ENCODE peak calls at places on chromosomes 11 and 22, in six cellular contexts. One of them, this sample, is unnamed.

GRCh38 chr22:27472975-27473374 is 328.6 kb downstream of the MN1 start:
- DNase-seq in tibial artery: no peak
- DNase-seq in Peyer's patch: no peak
- DNase-seq in cardiac muscle cell: no peak
- DNase-seq in Karpas-422: no peak
- DNase-seq in heart right ventricle: no peak
- DNase-seq in this sample: no peak

GRCh38 chr11:108431997-108432396 is 35.3 kb downstream of the C11orf65 start:
- DNase-seq in Peyer's patch: no peak
- DNase-seq in tibial artery: no peak
- DNase-seq in heart right ventricle: no peak
- DNase-seq in cardiac muscle cell: no peak
- DNase-seq in Karpas-422: no peak
- DNase-seq in this sample: no peak

GRCh38 chr11:94858012-94858705 is 90.0 kb downstream of the AMOTL1 start:
- DNase-seq in cardiac muscle cell: no peak
- DNase-seq in heart right ventricle: no peak
- DNase-seq in Karpas-422: no peak
- DNase-seq in Peyer's patch: no peak
- DNase-seq in tibial artery: no peak
- DNase-seq in this sample: no peak

GRCh38 chr11:99952816-99953215 is 734.3 kb upstream of the ARHGAP42 start:
- DNase-seq in tibial artery: no peak
- DNase-seq in cardiac muscle cell: peak; percentile 32
- DNase-seq in Peyer's patch: no peak
- DNase-seq in heart right ventricle: no peak
- DNase-seq in Karpas-422: no peak
- DNase-seq in this sample: no peak

GRCh38 chr11:38460901-38461300 is 1862.9 kb upstream of the RAG2 start:
- DNase-seq in cardiac muscle cell: peak; percentile 82
- DNase-seq in heart right ventricle: no peak
- DNase-seq in Peyer's patch: no peak
- DNase-seq in tibial artery: peak; percentile 67
- DNase-seq in Karpas-422: peak; percentile 77
- DNase-seq in this sample: no peak

GRCh38 chr11:82733444-82734119 is at the start of gene FAM181B:
- DNase-seq in tibial artery: peak; percentile 75
- DNase-seq in cardiac muscle cell: peak; percentile 52
- DNase-seq in Peyer's patch: no peak
- DNase-seq in Karpas-422: no peak
- DNase-seq in heart right ventricle: peak; percentile 55
- DNase-seq in this sample: peak; percentile 33

GRCh38 chr22:32926600-32926999 is 125.1 kb downstream of the TIMP3 start:
- DNase-seq in tibial artery: no peak
- DNase-seq in cardiac muscle cell: peak; percentile 58
- DNase-seq in heart right ventricle: no peak
- DNase-seq in Peyer's patch: no peak
- DNase-seq in Karpas-422: peak; percentile 71
- DNase-seq in this sample: peak; percentile 72

GRCh38 chr11:57294225-57295131 is 30.3 kb downstream of the TNKS1BP1 start:
- DNase-seq in tibial artery: no peak
- DNase-seq in Peyer's patch: no peak
- DNase-seq in cardiac muscle cell: peak; percentile 64
- DNase-seq in heart right ventricle: no peak
- DNase-seq in Karpas-422: no peak
- DNase-seq in this sample: peak; percentile 67

GRCh38 chr22:26172389-26172990 is 3.2 kb downstream of the SEZ6L start:
- DNase-seq in cardiac muscle cell: peak; percentile 14
- DNase-seq in tibial artery: no peak
- DNase-seq in heart right ventricle: no peak
- DNase-seq in Peyer's patch: no peak
- DNase-seq in Karpas-422: peak; percentile 84
- DNase-seq in this sample: peak; percentile 58

GRCh38 chr11:3929232-3929631 is 73.8 kb downstream of the STIM1 start:
- DNase-seq in cardiac muscle cell: no peak
- DNase-seq in heart right ventricle: no peak
- DNase-seq in Karpas-422: no peak
- DNase-seq in Peyer's patch: no peak
- DNase-seq in tibial artery: no peak
- DNase-seq in this sample: no peak

GRCh38 chr11:35655856-35656255 is 6.7 kb upstream of the TRIM44 start:
- DNase-seq in Peyer's patch: no peak
- DNase-seq in cardiac muscle cell: no peak
- DNase-seq in heart right ventricle: no peak
- DNase-seq in tibial artery: no peak
- DNase-seq in Karpas-422: no peak
- DNase-seq in this sample: no peak

GRCh38 chr11:12746593-12747097 is 72.4 kb downstream of the TEAD1 start:
- DNase-seq in Karpas-422: peak; percentile 54
- DNase-seq in heart right ventricle: peak; percentile 77
- DNase-seq in cardiac muscle cell: peak; percentile 93
- DNase-seq in tibial artery: no peak
- DNase-seq in Peyer's patch: no peak
- DNase-seq in this sample: no peak

GRCh38 chr11:106990322-106990721 is 28.0 kb downstream of the GUCY1A2 start:
- DNase-seq in Peyer's patch: no peak
- DNase-seq in Karpas-422: no peak
- DNase-seq in cardiac muscle cell: no peak
- DNase-seq in heart right ventricle: peak; percentile 45
- DNase-seq in tibial artery: no peak
- DNase-seq in this sample: no peak

GRCh38 chr11:57977709-57978108 is 46.0 kb upstream of the OR9Q1 start:
- DNase-seq in Peyer's patch: no peak
- DNase-seq in heart right ventricle: no peak
- DNase-seq in cardiac muscle cell: no peak
- DNase-seq in tibial artery: no peak
- DNase-seq in Karpas-422: no peak
- DNase-seq in this sample: no peak

GRCh38 chr11:100948936-100949335 is 180.7 kb downstream of the PGR start:
- DNase-seq in Karpas-422: no peak
- DNase-seq in cardiac muscle cell: peak; percentile 40
- DNase-seq in tibial artery: no peak
- DNase-seq in Peyer's patch: no peak
- DNase-seq in heart right ventricle: no peak
- DNase-seq in this sample: no peak

GRCh38 chr11:30960387-30960992 is 374.3 kb upstream of the MPPED2 start:
- DNase-seq in cardiac muscle cell: peak; percentile 66
- DNase-seq in Karpas-422: peak; percentile 66
- DNase-seq in tibial artery: no peak
- DNase-seq in Peyer's patch: no peak
- DNase-seq in heart right ventricle: no peak
- DNase-seq in this sample: no peak

GRCh38 chr22:48389916-48390315 is 1437.8 kb downstream of the BRD1 start:
- DNase-seq in Peyer's patch: no peak
- DNase-seq in tibial artery: peak; percentile 38
- DNase-seq in cardiac muscle cell: no peak
- DNase-seq in heart right ventricle: no peak
- DNase-seq in Karpas-422: no peak
- DNase-seq in this sample: no peak

GRCh38 chr11:74626130-74626529 is 33.7 kb downstream of the POLD3 start:
- DNase-seq in Peyer's patch: no peak
- DNase-seq in tibial artery: no peak
- DNase-seq in heart right ventricle: no peak
- DNase-seq in Karpas-422: no peak
- DNase-seq in cardiac muscle cell: no peak
- DNase-seq in this sample: no peak

GRCh38 chr22:32764330-32765116 is 37.0 kb upstream of the TIMP3 start:
- DNase-seq in cardiac muscle cell: peak; percentile 94
- DNase-seq in Peyer's patch: no peak
- DNase-seq in Karpas-422: no peak
- DNase-seq in tibial artery: peak; percentile 89
- DNase-seq in heart right ventricle: peak; percentile 65
- DNase-seq in this sample: no peak

GRCh38 chr22:27531782-27532530 is 269.6 kb downstream of the MN1 start:
- DNase-seq in cardiac muscle cell: peak; percentile 91
- DNase-seq in Peyer's patch: no peak
- DNase-seq in tibial artery: no peak
- DNase-seq in heart right ventricle: no peak
- DNase-seq in Karpas-422: no peak
- DNase-seq in this sample: no peak

GRCh38 chr11:121467965-121468364 is 15.2 kb upstream of the SORL1-AS1 start:
- DNase-seq in heart right ventricle: no peak
- DNase-seq in Karpas-422: no peak
- DNase-seq in Peyer's patch: peak; percentile 50
- DNase-seq in tibial artery: no peak
- DNase-seq in cardiac muscle cell: no peak
- DNase-seq in this sample: peak; percentile 22

GRCh38 chr11:133903875-133904817 is 52.6 kb downstream of the IGSF9B start:
- DNase-seq in tibial artery: peak; percentile 29
- DNase-seq in Karpas-422: no peak
- DNase-seq in Peyer's patch: no peak
- DNase-seq in cardiac muscle cell: no peak
- DNase-seq in heart right ventricle: no peak
- DNase-seq in this sample: no peak

GRCh38 chr11:121328967-121329653 is 36.5 kb downstream of the SC5D start:
- DNase-seq in heart right ventricle: no peak
- DNase-seq in cardiac muscle cell: no peak
- DNase-seq in Peyer's patch: no peak
- DNase-seq in tibial artery: no peak
- DNase-seq in Karpas-422: no peak
- DNase-seq in this sample: peak; percentile 11

GRCh38 chr11:17163296-17163695 is 44.5 kb downstream of the PIK3C2A start:
- DNase-seq in heart right ventricle: no peak
- DNase-seq in Peyer's patch: no peak
- DNase-seq in cardiac muscle cell: no peak
- DNase-seq in Karpas-422: no peak
- DNase-seq in tibial artery: no peak
- DNase-seq in this sample: no peak

GRCh38 chr11:131591051-131591461 is 220.6 kb downstream of the NTM start:
- DNase-seq in heart right ventricle: no peak
- DNase-seq in Karpas-422: peak; percentile 42
- DNase-seq in Peyer's patch: no peak
- DNase-seq in cardiac muscle cell: no peak
- DNase-seq in tibial artery: no peak
- DNase-seq in this sample: no peak

GRCh38 chr22:17267661-17268330 is 48.6 kb upstream of the ADA2 start:
- DNase-seq in heart right ventricle: no peak
- DNase-seq in tibial artery: no peak
- DNase-seq in Karpas-422: no peak
- DNase-seq in cardiac muscle cell: no peak
- DNase-seq in Peyer's patch: no peak
- DNase-seq in this sample: no peak

GRCh38 chr11:31690516-31690915 is 120.6 kb downstream of the PAX6 start:
- DNase-seq in Peyer's patch: no peak
- DNase-seq in tibial artery: no peak
- DNase-seq in heart right ventricle: no peak
- DNase-seq in cardiac muscle cell: no peak
- DNase-seq in Karpas-422: no peak
- DNase-seq in this sample: no peak

GRCh38 chr11:77074205-77074604 is 7.4 kb downstream of the CAPN5 start:
- DNase-seq in tibial artery: peak; percentile 60
- DNase-seq in heart right ventricle: no peak
- DNase-seq in cardiac muscle cell: no peak
- DNase-seq in Karpas-422: no peak
- DNase-seq in Peyer's patch: no peak
- DNase-seq in this sample: peak; percentile 57

GRCh38 chr11:85694385-85694980 is 8.5 kb upstream of the CCDC89 start:
- DNase-seq in Karpas-422: peak; percentile 79
- DNase-seq in cardiac muscle cell: peak; percentile 70
- DNase-seq in tibial artery: no peak
- DNase-seq in heart right ventricle: no peak
- DNase-seq in Peyer's patch: no peak
- DNase-seq in this sample: peak; percentile 46

GRCh38 chr11:79116600-79116999 is 324.2 kb downstream of the TENM4 start:
- DNase-seq in Peyer's patch: no peak
- DNase-seq in Karpas-422: no peak
- DNase-seq in heart right ventricle: no peak
- DNase-seq in tibial artery: no peak
- DNase-seq in cardiac muscle cell: no peak
- DNase-seq in this sample: no peak
- H3K27ac ChIP-seq in Peyer's patch: no peak overlapping the region
- H3K27ac ChIP-seq in Karpas-422: no peak overlapping the region
- H3K27ac ChIP-seq in heart right ventricle: no peak overlapping the region
- H3K27ac ChIP-seq in tibial artery: no peak overlapping the region
- H3K27ac ChIP-seq in cardiac muscle cell: no peak overlapping the region
- H3K27ac ChIP-seq in this sample: no peak overlapping the region

DNA sequence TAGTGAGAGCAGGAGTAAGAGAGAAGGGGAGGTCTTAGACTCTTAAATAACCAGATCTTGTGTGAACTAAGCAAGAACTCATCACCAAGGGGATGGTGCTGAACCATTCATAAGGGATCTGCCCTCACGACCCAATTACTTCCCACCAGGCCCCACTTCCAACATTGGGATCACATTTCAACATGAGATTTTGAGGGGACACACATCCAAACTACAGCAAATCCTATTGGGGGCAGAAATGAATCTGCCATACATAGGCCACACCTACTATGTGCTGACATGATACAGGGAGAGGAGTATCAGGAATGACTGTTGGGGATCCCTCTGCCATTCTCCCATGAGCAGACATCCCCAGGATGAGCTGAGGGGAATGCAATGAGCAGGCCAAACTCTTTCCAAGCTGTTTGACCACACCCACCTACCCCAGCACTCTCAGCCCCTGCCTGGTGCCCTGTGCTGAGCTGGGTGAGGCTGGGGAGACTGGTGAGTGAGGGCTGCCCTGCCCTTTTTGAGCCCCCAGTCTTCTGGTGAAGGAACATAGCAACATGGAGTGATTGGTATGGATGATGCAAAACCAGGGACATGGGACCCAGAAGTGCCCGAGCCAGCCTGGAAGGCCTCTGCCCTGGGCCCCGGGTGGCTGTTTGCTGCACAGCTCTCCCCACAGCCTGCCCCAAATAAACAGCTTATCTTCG is 1.2 kb upstream of the GTSE1 start:
- DNase-seq in Peyer's patch: no peak
- DNase-seq in heart right ventricle: no peak
- DNase-seq in Karpas-422: peak; percentile 62
- DNase-seq in cardiac muscle cell: no peak
- DNase-seq in tibial artery: no peak
- DNase-seq in this sample: peak; percentile 22
- H3K4me3 ChIP-seq in Peyer's patch: peak overlapping the region; percentile 57
- H3K4me3 ChIP-seq in heart right ventricle: no peak overlapping the region
- H3K4me3 ChIP-seq in Karpas-422: peak overlapping the region; percentile 88
- H3K4me3 ChIP-seq in cardiac muscle cell: peak overlapping the region; percentile 68
- H3K4me3 ChIP-seq in tibial artery: no peak overlapping the region
- H3K4me3 ChIP-seq in this sample: no peak overlapping the region

GRCh38 chr11:73375830-73376167 is 400 bp upstream of the RELT start:
- DNase-seq in heart right ventricle: no peak
- DNase-seq in cardiac muscle cell: no peak
- DNase-seq in tibial artery: no peak
- DNase-seq in Peyer's patch: no peak
- DNase-seq in Karpas-422: no peak
- DNase-seq in this sample: no peak
- H3K4me1 ChIP-seq in heart right ventricle: peaks cover 37% of the 10 kb centered on the region
- H3K4me1 ChIP-seq in cardiac muscle cell: peaks cover 39% of the 10 kb centered on the region
- H3K4me1 ChIP-seq in tibial artery: peaks cover 39% of the 10 kb centered on the region
- H3K4me1 ChIP-seq in Peyer's patch: peaks cover 34% of the 10 kb centered on the region
- H3K4me1 ChIP-seq in Karpas-422: peaks cover 46% of the 10 kb centered on the region
- H3K4me1 ChIP-seq in this sample: no peaks in the 10 kb centered on the region

DNA sequence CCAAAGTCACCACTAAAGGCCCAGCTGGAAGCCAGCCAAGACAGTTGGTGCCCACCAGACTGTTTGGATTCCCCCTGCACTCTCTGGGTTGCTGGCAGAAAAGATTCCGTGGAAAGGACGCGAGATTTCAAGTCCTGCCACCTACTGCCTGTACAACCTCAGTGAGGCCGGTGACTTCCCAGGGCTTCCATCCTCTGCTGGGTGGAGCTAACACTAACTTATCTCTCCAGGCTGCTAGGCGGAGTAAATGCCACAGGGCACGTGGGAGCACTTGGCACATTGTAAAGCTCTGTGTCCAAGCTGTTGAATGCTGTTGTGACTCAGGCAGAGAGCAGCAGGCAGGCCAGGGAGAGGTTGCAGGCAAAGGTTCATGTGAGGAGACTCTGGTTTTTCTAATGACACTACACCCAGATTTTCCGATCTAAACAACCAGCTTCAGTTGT is 50.9 kb upstream of the CDON start:
- DNase-seq in tibial artery: peak; percentile 97
- DNase-seq in Karpas-422: no peak
- DNase-seq in Peyer's patch: peak; percentile 22
- DNase-seq in cardiac muscle cell: peak; percentile 98
- DNase-seq in heart right ventricle: peak; percentile 79
- DNase-seq in this sample: peak; percentile 99
- H3K27ac ChIP-seq in tibial artery: peak overlapping the region; percentile 62
- H3K27ac ChIP-seq in Karpas-422: no peak overlapping the region
- H3K27ac ChIP-seq in Peyer's patch: peak overlapping the region; percentile 81
- H3K27ac ChIP-seq in cardiac muscle cell: no peak overlapping the region
- H3K27ac ChIP-seq in heart right ventricle: peak overlapping the region; percentile 79
- H3K27ac ChIP-seq in this sample: peak overlapping the region; percentile 51